ENCODE peak calls at places on chromosome 21, in five cellular contexts. Y is psoas muscle; U is activated CD8-positive, alpha-beta T cell treated with anti-CD3 and anti-CD28 coated beads for 36 hours; L is thoracic aorta; X is CD8-positive, alpha-beta T cell. C is an unnamed sample.

GRCh38 chr21:39073717-39074116 is 109.5 kb downstream of the PSMG1 start:
- DNase-seq in Y (no peak), U (no peak), L (no peak), X (no peak), C (no peak)

GRCh38 chr21:29300547-29301138 is 1.9 kb downstream of the BACH1 start:
- DNase-seq in Y (no peak), U (peak), L (no peak), X (no peak), C (no peak)

GRCh38 chr21:35406600-35406999 is 357.5 kb upstream of the RUNX1 start:
- DNase-seq in Y (no peak), U (no peak), L (no peak), X (no peak), C (no peak)

GRCh38 chr21:31235671-31236450 is 108.2 kb downstream of the TIAM1 start:
- DNase-seq in Y (no peak), U (peak), L (no peak), X (no peak), C (no peak)

GRCh38 chr21:15839601-15840000 is 109.8 kb downstream of the USP25 start:
- DNase-seq in Y (no peak), U (no peak), L (no peak), X (no peak), C (no peak)

GRCh38 chr21:34892196-34892595 is 156.9 kb downstream of the RUNX1 start:
- DNase-seq in Y (no peak), U (no peak), L (no peak), X (no peak), C (no peak)

GRCh38 chr21:46062471-46063211 is 35.3 kb upstream of the COL6A2 start:
- DNase-seq in Y (no peak), U (no peak), L (no peak), X (no peak), C (no peak)

GRCh38 chr21:32624726-32625125 is 12.5 kb upstream of the CFAP298 start:
- DNase-seq in Y (no peak), U (no peak), L (no peak), X (no peak), C (no peak)

GRCh38 chr21:28675265-28676041 is 317.2 kb downstream of the LTN1 start:
- DNase-seq in Y (no peak), U (no peak), L (no peak), X (no peak), C (no peak)

GRCh38 chr21:33384851-33385331 is 18.3 kb upstream of the IFNGR2 start:
- DNase-seq in Y (no peak), U (peak), L (no peak), X (no peak), C (no peak)

GRCh38 chr21:31255846-31256395 is 88.1 kb downstream of the TIAM1 start:
- DNase-seq in Y (no peak), U (no peak), L (no peak), X (no peak), C (no peak)

GRCh38 chr21:45581322-45581712 is 39.1 kb upstream of the SLC19A1 start:
- DNase-seq in Y (no peak), U (no peak), L (no peak), X (no peak), C (no peak)

GRCh38 chr21:46008893-46009635 is 27.5 kb downstream of the COL6A1 start:
- DNase-seq in Y (no peak), U (no peak), L (no peak), X (no peak), C (no peak)

GRCh38 chr21:19353271-19353670 is 949.7 kb upstream of the TMPRSS15 start:
- DNase-seq in Y (no peak), U (no peak), L (no peak), X (no peak), C (no peak)

GRCh38 chr21:33259995-33260394 is 6.2 kb upstream of the IL10RB start:
- DNase-seq in Y (no peak), U (peak), L (no peak), X (no peak), C (no peak)

GRCh38 chr21:46188226-46189212 is 4.3 kb upstream of the SPATC1L start:
- DNase-seq in Y (peak), U (peak), L (no peak), X (no peak), C (no peak)

GRCh38 chr21:42650441-42651421 is 2.7 kb upstream of the PDE9A start:
- DNase-seq in Y (peak), U (no peak), L (no peak), X (no peak), C (no peak)

GRCh38 chr21:42653492-42654061 is at the start of gene PDE9A:
- DNase-seq in Y (peak), U (peak), L (no peak), X (peak), C (no peak)

GRCh38 chr21:42651515-42652401 is 1.7 kb upstream of the PDE9A start:
- DNase-seq in Y (peak), U (no peak), L (no peak), X (no peak), C (no peak)

GRCh38 chr21:42654179-42654912 is 925 bp downstream of the PDE9A start:
- DNase-seq in Y (no peak), U (peak), L (no peak), X (peak), C (no peak)

GRCh38 chr21:42652527-42653491 is 612 bp upstream of the PDE9A start:
- DNase-seq in Y (peak), U (no peak), L (no peak), X (no peak), C (peak)
- TF ChIP-seq CTCF in Y (peak), U (no peak), L (peak), X (no peak), C (peak)

DNA sequence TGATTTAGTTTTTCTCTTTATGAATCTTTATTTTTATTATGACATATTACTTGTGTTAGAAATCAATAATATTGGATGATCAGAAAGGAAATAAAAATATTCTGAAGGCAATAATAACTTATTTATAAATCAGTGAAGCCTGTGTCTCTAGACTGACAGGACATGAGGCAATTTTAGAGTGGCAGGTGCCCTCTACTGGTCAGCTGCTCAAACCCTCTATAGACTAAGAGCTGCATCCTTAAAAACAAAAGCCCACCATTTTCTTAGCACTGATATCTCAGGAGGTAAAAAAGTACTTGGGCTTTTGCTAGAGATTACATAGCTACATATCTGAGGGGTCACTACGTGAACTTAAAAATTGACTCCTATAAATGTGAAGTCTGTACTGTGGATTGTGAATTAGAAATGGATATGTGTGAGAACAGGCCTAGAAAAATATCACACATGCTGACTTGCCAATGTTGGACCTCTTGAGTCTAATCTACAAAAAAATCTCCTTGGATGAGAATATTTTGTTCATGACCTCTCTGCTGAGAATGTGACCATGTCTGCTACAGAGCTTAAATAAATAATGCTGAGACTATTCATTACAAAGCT is 597.9 kb upstream of the ADAMTS5 start:
- DNase-seq in Y (peak), U (peak), L (no peak), X (no peak), C (no peak)
- TF ChIP-seq CTCF in Y (peak), U (peak), L (peak), X (no peak), C (peak)

GRCh38 chr21:36478941-36479340 is 981 bp downstream of the CLDN14 start:
- DNase-seq in Y (no peak), U (no peak), L (no peak), X (no peak), C (no peak)
- TF ChIP-seq CTCF in Y (no peak), U (no peak), L (no peak), X (no peak), C (no peak)

DNA sequence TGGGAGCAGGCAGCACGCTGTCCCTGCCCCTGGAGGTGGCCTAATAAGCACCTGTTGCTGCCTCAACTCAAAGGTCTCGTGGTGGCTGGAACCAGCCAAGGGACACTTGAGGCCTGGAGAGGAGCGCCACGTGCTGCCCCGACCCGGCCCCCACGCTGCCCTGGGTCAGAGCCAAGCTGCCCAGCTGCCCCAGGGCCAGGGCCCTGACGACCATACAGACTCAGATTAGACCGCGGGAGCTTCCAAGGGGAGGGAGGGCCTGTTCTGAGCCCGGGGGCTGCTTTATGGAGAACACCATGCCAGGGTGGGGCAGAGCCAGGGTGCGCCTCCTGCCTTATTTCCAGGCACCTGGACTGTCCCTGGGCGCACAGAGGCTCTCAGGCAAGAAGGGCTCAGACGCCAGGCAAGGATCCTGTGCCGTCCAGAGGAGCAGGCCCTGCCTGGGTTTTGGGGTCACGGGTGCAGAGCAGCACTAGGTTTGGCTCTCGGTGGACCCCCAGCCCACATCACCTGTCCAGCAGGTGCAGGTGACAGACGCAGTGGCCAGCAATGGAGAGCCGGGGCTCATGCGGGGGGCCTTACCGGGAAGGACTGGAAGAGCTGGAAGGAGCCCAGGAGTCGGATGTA is 18.6 kb downstream of the KRTAP10-1 start:
- DNase-seq in Y (no peak), U (no peak), L (no peak), X (no peak), C (peak)
- TF ChIP-seq CTCF in Y (no peak), U (no peak), L (no peak), X (no peak), C (no peak)